ENCODE peak calls at places on chromosomes 2 and 18, in six cellular contexts. One of them, this sample, is unnamed.

GRCh38 chr18:76252880-76253279 is 242.2 kb downstream of the ZNF516 start:
- DNase-seq in BE2C: no peak
- DNase-seq in psoas muscle: no peak
- DNase-seq in ovary: no peak
- DNase-seq in WTC11: peak; percentile 36
- DNase-seq in lower lobe of right lung: no peak
- DNase-seq in this sample: no peak

GRCh38 chr2:204664708-204665121 is 119.4 kb downstream of the PARD3B start:
- DNase-seq in BE2C: no peak
- DNase-seq in WTC11: no peak
- DNase-seq in lower lobe of right lung: no peak
- DNase-seq in ovary: no peak
- DNase-seq in psoas muscle: no peak
- DNase-seq in this sample: no peak

GRCh38 chr2:62217421-62217820 is 21.5 kb downstream of the B3GNT2 start:
- DNase-seq in BE2C: no peak
- DNase-seq in ovary: no peak
- DNase-seq in lower lobe of right lung: no peak
- DNase-seq in WTC11: no peak
- DNase-seq in psoas muscle: no peak
- DNase-seq in this sample: no peak

GRCh38 chr18:51559198-51559901 is 361.9 kb upstream of the MEX3C start:
- DNase-seq in ovary: no peak
- DNase-seq in BE2C: no peak
- DNase-seq in lower lobe of right lung: no peak
- DNase-seq in WTC11: no peak
- DNase-seq in psoas muscle: no peak
- DNase-seq in this sample: no peak

GRCh38 chr2:132884292-132884691 is 214.3 kb upstream of the LYPD1 start:
- DNase-seq in BE2C: no peak
- DNase-seq in psoas muscle: no peak
- DNase-seq in WTC11: no peak
- DNase-seq in ovary: no peak
- DNase-seq in lower lobe of right lung: no peak
- DNase-seq in this sample: no peak

GRCh38 chr2:41042343-41042742 is 590.5 kb upstream of the SLC8A1 start:
- DNase-seq in BE2C: no peak
- DNase-seq in psoas muscle: no peak
- DNase-seq in WTC11: no peak
- DNase-seq in lower lobe of right lung: no peak
- DNase-seq in ovary: no peak
- DNase-seq in this sample: no peak

GRCh38 chr18:42330296-42330695 is 375.3 kb downstream of the PIK3C3 start:
- DNase-seq in psoas muscle: no peak
- DNase-seq in WTC11: no peak
- DNase-seq in ovary: no peak
- DNase-seq in BE2C: no peak
- DNase-seq in lower lobe of right lung: no peak
- DNase-seq in this sample: no peak

GRCh38 chr18:80181642-80182461 is 65.5 kb downstream of the PARD6G start:
- DNase-seq in WTC11: no peak
- DNase-seq in psoas muscle: no peak
- DNase-seq in lower lobe of right lung: no peak
- DNase-seq in ovary: peak; percentile 65
- DNase-seq in BE2C: no peak
- DNase-seq in this sample: no peak

GRCh38 chr18:58552057-58552461 is 76.8 kb downstream of the ALPK2 start:
- DNase-seq in psoas muscle: no peak
- DNase-seq in BE2C: no peak
- DNase-seq in lower lobe of right lung: no peak
- DNase-seq in ovary: no peak
- DNase-seq in WTC11: no peak
- DNase-seq in this sample: no peak

GRCh38 chr2:170170281-170171035 is 7.5 kb upstream of the MYO3B start:
- DNase-seq in BE2C: peak; percentile 28
- DNase-seq in psoas muscle: no peak
- DNase-seq in ovary: no peak
- DNase-seq in lower lobe of right lung: no peak
- DNase-seq in WTC11: no peak
- DNase-seq in this sample: no peak

GRCh38 chr18:78875268-78875997 is 104.2 kb upstream of the SALL3 start:
- DNase-seq in BE2C: peak; percentile 21
- DNase-seq in psoas muscle: no peak
- DNase-seq in lower lobe of right lung: no peak
- DNase-seq in ovary: no peak
- DNase-seq in WTC11: peak; percentile 67
- DNase-seq in this sample: no peak

DNA sequence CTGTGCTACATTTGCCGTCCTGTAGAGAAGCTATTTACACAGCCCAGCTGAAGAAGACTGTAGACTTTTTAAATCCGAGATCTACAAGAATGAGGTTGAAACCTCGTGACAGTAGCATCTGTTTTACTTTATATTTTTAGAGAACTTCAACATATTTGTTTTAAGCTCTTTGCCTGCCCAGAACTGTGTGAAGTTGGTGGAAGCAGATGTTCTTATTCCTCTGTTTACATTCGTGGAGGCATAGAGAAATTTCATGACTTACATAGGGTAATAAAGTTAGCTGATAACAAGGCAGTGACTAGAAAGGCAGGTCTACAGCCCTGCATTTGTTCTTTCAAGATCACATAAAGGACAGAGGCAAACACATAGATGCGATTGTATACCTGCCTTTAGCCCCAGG is 47.0 kb upstream of the MAP3K20 start:
- DNase-seq in WTC11: no peak
- DNase-seq in BE2C: no peak
- DNase-seq in lower lobe of right lung: no peak
- DNase-seq in ovary: no peak
- DNase-seq in psoas muscle: no peak
- DNase-seq in this sample: no peak
- TF ChIP-seq CTCF in WTC11: no peak
- TF ChIP-seq CTCF in BE2C: no peak
- TF ChIP-seq CTCF in lower lobe of right lung: no peak
- TF ChIP-seq CTCF in ovary: no peak
- TF ChIP-seq CTCF in psoas muscle: no peak
- TF ChIP-seq CTCF in this sample: no peak

DNA sequence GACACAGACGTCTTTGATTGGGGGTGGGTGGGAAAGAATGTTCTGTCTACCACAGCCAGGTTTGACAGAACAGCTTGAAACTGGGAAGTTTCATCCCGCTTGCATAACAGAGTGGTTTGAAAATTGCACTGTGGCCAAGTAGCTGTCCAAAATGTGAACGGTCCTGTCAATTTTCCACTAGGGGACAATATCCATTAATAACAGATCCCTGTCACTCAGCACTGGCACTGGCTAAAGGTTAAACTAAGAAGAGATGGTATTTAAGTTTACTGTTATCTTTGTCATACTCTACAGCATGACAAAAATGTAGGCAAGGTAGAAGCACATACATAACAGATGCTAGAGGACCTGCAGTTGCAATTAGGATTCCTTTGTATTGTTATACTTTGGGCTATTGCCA is 55.6 kb upstream of the ACMSD start:
- DNase-seq in BE2C: no peak
- DNase-seq in WTC11: no peak
- DNase-seq in psoas muscle: no peak
- DNase-seq in ovary: no peak
- DNase-seq in lower lobe of right lung: no peak
- DNase-seq in this sample: no peak
- TF ChIP-seq CTCF in BE2C: no peak
- TF ChIP-seq CTCF in WTC11: peak; percentile 43
- TF ChIP-seq CTCF in psoas muscle: peak; percentile 17
- TF ChIP-seq CTCF in ovary: no peak
- TF ChIP-seq CTCF in lower lobe of right lung: peak; percentile 28
- TF ChIP-seq CTCF in this sample: peak; percentile 47

GRCh38 chr2:16774980-16775963 is 109.6 kb upstream of the CYRIA start:
- DNase-seq in BE2C: peak; percentile 13
- DNase-seq in WTC11: peak; percentile 39
- DNase-seq in ovary: no peak
- DNase-seq in lower lobe of right lung: no peak
- DNase-seq in psoas muscle: no peak
- DNase-seq in this sample: no peak
- TF ChIP-seq CTCF in BE2C: peak; percentile 36
- TF ChIP-seq CTCF in WTC11: no peak
- TF ChIP-seq CTCF in ovary: no peak
- TF ChIP-seq CTCF in lower lobe of right lung: no peak
- TF ChIP-seq CTCF in psoas muscle: no peak
- TF ChIP-seq CTCF in this sample: no peak

DNA sequence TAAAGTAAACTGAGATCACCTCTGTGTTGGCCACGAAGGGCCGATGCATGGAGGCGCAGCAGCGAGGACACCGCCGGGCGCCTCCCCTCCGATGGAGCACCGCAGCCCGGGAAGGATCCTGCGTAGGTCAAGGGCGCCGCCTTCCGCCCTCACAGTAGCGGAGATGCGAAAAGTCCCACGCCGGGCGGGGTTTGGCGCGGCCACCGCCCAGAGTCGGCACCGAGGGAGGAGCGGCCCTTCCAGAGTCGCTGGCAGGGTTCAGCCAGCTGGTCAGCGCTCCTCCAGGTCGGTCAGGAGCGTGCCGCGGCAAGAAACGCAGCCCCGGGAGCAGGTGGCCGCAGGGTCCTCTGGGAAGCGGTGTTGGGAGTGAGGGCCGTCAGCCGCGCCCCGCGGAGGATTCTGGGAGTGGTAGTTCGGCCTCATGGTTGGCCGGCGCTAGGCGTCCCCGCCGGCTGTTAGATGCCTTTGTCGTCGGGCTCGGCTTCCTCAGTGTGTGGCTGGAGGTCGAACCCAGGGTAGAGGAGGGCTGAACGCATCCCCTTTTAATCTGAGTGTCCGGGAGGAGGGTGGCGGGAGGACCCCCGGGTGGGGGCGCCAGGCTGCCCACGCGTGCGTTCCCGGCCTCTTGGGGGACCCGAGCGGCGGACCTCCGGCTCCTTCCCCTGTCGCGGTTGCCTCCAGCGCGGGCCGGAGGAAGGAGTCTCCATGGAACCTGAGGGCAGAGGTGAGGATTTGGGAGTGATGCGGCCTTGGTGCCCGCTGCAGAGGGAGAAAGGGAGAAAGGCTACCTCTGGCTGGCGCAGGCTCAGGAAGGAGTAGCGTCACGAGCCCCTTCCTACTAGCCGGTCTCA is at the start of gene ZNF892:
- DNase-seq in WTC11: peak; percentile 95
- DNase-seq in ovary: peak; percentile 90
- DNase-seq in BE2C: peak; percentile 86
- DNase-seq in psoas muscle: peak; percentile 95
- DNase-seq in lower lobe of right lung: peak; percentile 95
- DNase-seq in this sample: peak; percentile 81
- TF ChIP-seq CTCF in WTC11: no peak
- TF ChIP-seq CTCF in ovary: no peak
- TF ChIP-seq CTCF in BE2C: peak; percentile 2
- TF ChIP-seq CTCF in psoas muscle: peak; percentile 34
- TF ChIP-seq CTCF in lower lobe of right lung: peak; percentile 44
- TF ChIP-seq CTCF in this sample: no peak

GRCh38 chr18:25256439-25256838 is 95.5 kb downstream of the ZNF521 start:
- DNase-seq in BE2C: no peak
- DNase-seq in ovary: no peak
- DNase-seq in WTC11: no peak
- DNase-seq in psoas muscle: no peak
- DNase-seq in lower lobe of right lung: no peak
- DNase-seq in this sample: no peak
- TF ChIP-seq CTCF in BE2C: no peak
- TF ChIP-seq CTCF in ovary: no peak
- TF ChIP-seq CTCF in WTC11: no peak
- TF ChIP-seq CTCF in psoas muscle: no peak
- TF ChIP-seq CTCF in lower lobe of right lung: no peak
- TF ChIP-seq CTCF in this sample: no peak

GRCh38 chr2:77977486-77978063 is 455.4 kb upstream of the LRRTM4 start:
- DNase-seq in BE2C: peak; percentile 11
- DNase-seq in ovary: no peak
- DNase-seq in lower lobe of right lung: no peak
- DNase-seq in WTC11: no peak
- DNase-seq in psoas muscle: no peak
- DNase-seq in this sample: no peak
- TF ChIP-seq CTCF in BE2C: peak; percentile 41
- TF ChIP-seq CTCF in ovary: no peak
- TF ChIP-seq CTCF in lower lobe of right lung: no peak
- TF ChIP-seq CTCF in WTC11: no peak
- TF ChIP-seq CTCF in psoas muscle: no peak
- TF ChIP-seq CTCF in this sample: no peak

GRCh38 chr2:126769118-126769517 is 113.2 kb downstream of the GYPC start:
- DNase-seq in BE2C: no peak
- DNase-seq in WTC11: no peak
- DNase-seq in lower lobe of right lung: no peak
- DNase-seq in psoas muscle: no peak
- DNase-seq in ovary: no peak
- DNase-seq in this sample: no peak
- TF ChIP-seq CTCF in BE2C: no peak
- TF ChIP-seq CTCF in WTC11: no peak
- TF ChIP-seq CTCF in lower lobe of right lung: no peak
- TF ChIP-seq CTCF in psoas muscle: no peak
- TF ChIP-seq CTCF in ovary: no peak
- TF ChIP-seq CTCF in this sample: no peak

GRCh38 chr2:85770369-85770768 is 16.6 kb downstream of the ATOH8 start:
- DNase-seq in psoas muscle: peak; percentile 55
- DNase-seq in ovary: no peak
- DNase-seq in lower lobe of right lung: no peak
- DNase-seq in WTC11: no peak
- DNase-seq in BE2C: no peak
- DNase-seq in this sample: no peak
- TF ChIP-seq CTCF in psoas muscle: no peak
- TF ChIP-seq CTCF in ovary: no peak
- TF ChIP-seq CTCF in lower lobe of right lung: no peak
- TF ChIP-seq CTCF in WTC11: no peak
- TF ChIP-seq CTCF in BE2C: no peak
- TF ChIP-seq CTCF in this sample: no peak

This sample was measured in activated B cell treated with CpG ODN at 0.5 μM for 24 hours.